ENCODE peak calls at places on chromosome 16, in six cellular contexts. P, M, O, V, T and A are unnamed samples.
A peak's percentile ranks its signal among the peaks of the same experiment; 100 is the strongest.

GRCh38 chr16:727291-727977 is 528 bp downstream of the HAGHL start:
- DNase-seq in T (no peak), V (no peak), P (no peak), M (no peak), O (peak; percentile 24), A (no peak)

GRCh38 chr16:31277659-31278260 is 18.0 kb downstream of the ITGAM start:
- DNase-seq in V (no peak), O (no peak), P (no peak), T (no peak), M (no peak), A (no peak)

GRCh38 chr16:57361384-57361783 is 2.8 kb downstream of the CCL22 start:
- DNase-seq in M (no peak), T (no peak), V (no peak), P (no peak), O (no peak), A (no peak)

GRCh38 chr16:57000271-57001025 is 11.1 kb downstream of the NLRC5 start:
- DNase-seq in O (peak; percentile 96), P (no peak), V (no peak), T (peak; percentile 95), M (peak; percentile 90), A (no peak)

GRCh38 chr16:27721548-27722265 is 171.8 kb downstream of the KATNIP start:
- DNase-seq in V (no peak), T (no peak), P (peak; percentile 83), O (no peak), M (peak; percentile 78), A (no peak)

GRCh38 chr16:81548901-81549546 is 104.4 kb downstream of the CMIP start:
- DNase-seq in T (no peak), O (no peak), V (no peak), M (no peak), P (no peak), A (no peak)

GRCh38 chr16:17474037-17474436 is 3.3 kb upstream of the XYLT1 start:
- DNase-seq in T (no peak), M (no peak), V (no peak), O (peak; percentile 23), P (no peak), A (peak; percentile 84)

GRCh38 chr16:66563574-66564334 is 2.5 kb upstream of the CMTM1 start:
- DNase-seq in V (no peak), O (no peak), P (no peak), M (no peak), T (no peak), A (no peak)

GRCh38 chr16:83113811-83114210 is 487.0 kb downstream of the CDH13 start:
- DNase-seq in T (no peak), V (no peak), P (no peak), M (no peak), O (peak; percentile 26), A (no peak)

GRCh38 chr16:89308391-89309333 is 91.2 kb downstream of the ZNF778 start:
- DNase-seq in M (no peak), O (no peak), T (no peak), P (no peak), V (no peak), A (no peak)

GRCh38 chr16:62977876-62978275 is 941.6 kb upstream of the CDH8 start:
- DNase-seq in O (no peak), T (no peak), P (no peak), V (no peak), M (no peak), A (no peak)